ENCODE peak calls at places on chromosomes 2 and 18, in eight cellular contexts. T is germinal center; S is naive thymus-derived CD8-positive, alpha-beta T cell; R is activated CD4-positive, alpha-beta T cell treated with anti-CD3 and anti-CD28 coated beads, Interleukin-2, amount 50 U/mL, for 4 hours; P is skeletal muscle cell; A is occipital lobe; N is activated naive CD4-positive, alpha-beta T cell; O is COR-L47. D is an unnamed sample.

GRCh38 chr2:106192752-106193490 is 1.2 kb downstream of the UXS1 start:
- DNase-seq in R (peak), O (peak), T (peak), A (no peak), P (peak), N (no peak), S (peak), D (peak)

GRCh38 chr2:111022630-111023029 is 98.1 kb upstream of the BCL2L11 start:
- DNase-seq in P (no peak), O (no peak), R (no peak), A (no peak), S (no peak), N (no peak), T (no peak), D (no peak)

GRCh38 chr18:48419268-48420022 is 10.3 kb upstream of the ZBTB7C start:
- DNase-seq in S (no peak), N (no peak), P (no peak), T (no peak), A (no peak), R (no peak), O (peak), D (no peak)

GRCh38 chr2:17879137-17879912 is 858 bp downstream of the KCNS3 start:
- DNase-seq in R (no peak), P (no peak), T (peak), A (no peak), N (no peak), S (no peak), O (peak), D (no peak)

GRCh38 chr2:231191896-231192872 is 6.2 kb upstream of the ARMC9 start:
- DNase-seq in P (peak), R (no peak), N (no peak), A (no peak), O (no peak), S (no peak), T (no peak), D (no peak)

GRCh38 chr2:120310136-120310535 is 35.8 kb upstream of the INHBB start:
- DNase-seq in S (no peak), T (no peak), O (peak), N (no peak), R (no peak), A (no peak), P (no peak), D (no peak)

GRCh38 chr2:127685410-127686110 is 10.2 kb upstream of the LIMS2 start:
- DNase-seq in R (no peak), A (no peak), O (no peak), N (no peak), T (no peak), S (no peak), P (no peak), D (no peak)

GRCh38 chr18:21656402-21656801 is 44.3 kb downstream of the SNRPD1 start:
- DNase-seq in P (peak), T (no peak), O (no peak), N (no peak), S (no peak), A (no peak), R (no peak), D (no peak)

GRCh38 chr2:235555356-235555755 is 61.5 kb downstream of the AGAP1 start:
- DNase-seq in O (no peak), A (no peak), N (no peak), P (no peak), R (no peak), S (no peak), T (no peak), D (no peak)

GRCh38 chr2:24448811-24449210 is 42.2 kb upstream of the NCOA1 start:
- DNase-seq in A (no peak), S (no peak), R (no peak), P (no peak), O (no peak), T (no peak), N (no peak), D (no peak)

GRCh38 chr2:24754985-24755690 is 38.1 kb downstream of the PTRHD1 start:
- DNase-seq in T (no peak), A (no peak), N (no peak), R (no peak), S (no peak), P (no peak), O (no peak), D (no peak)

GRCh38 chr2:65495250-65495649 is 62.9 kb upstream of the SPRED2 start:
- DNase-seq in P (no peak), R (no peak), T (no peak), A (no peak), N (no peak), O (no peak), S (no peak), D (no peak)

GRCh38 chr18:59737776-59738295 is 40.6 kb upstream of the CCBE1 start:
- DNase-seq in T (no peak), S (no peak), A (no peak), R (no peak), P (no peak), N (no peak), O (no peak), D (no peak)

GRCh38 chr18:34740101-34740500 is 30.0 kb downstream of the DTNA start:
- DNase-seq in O (no peak), R (no peak), A (no peak), S (no peak), T (no peak), N (no peak), P (no peak), D (no peak)

GRCh38 chr2:203915256-203915655 is 21.3 kb upstream of the ICOS start:
- DNase-seq in P (no peak), O (no peak), S (no peak), N (no peak), R (no peak), T (no peak), A (no peak), D (no peak)

GRCh38 chr2:216911886-216912285 is 52.0 kb upstream of the TNP1 start:
- DNase-seq in R (no peak), O (no peak), T (no peak), N (no peak), S (no peak), A (no peak), P (no peak), D (no peak)

D was measured in NCI-H1436.